ENCODE peak calls at places on chromosomes 6 and 20, in four cellular contexts. Y, J, G and S are unnamed samples.

GRCh38 chr6:110475255-110475654 is 1.2 kb downstream of the SLC22A16 start:
- DNase-seq in J (no peak), Y (no peak), G (peak; percentile 14), S (no peak)

GRCh38 chr6:129516787-129517186 is 193.2 kb downstream of the ARHGAP18 start:
- DNase-seq in J (no peak), G (no peak), Y (no peak), S (no peak)

GRCh38 chr20:32858189-32858588 is 534 bp upstream of the EFCAB8 start:
- DNase-seq in Y (peak; percentile 53), J (no peak), G (no peak), S (no peak)

GRCh38 chr6:106097368-106098231 is 11.5 kb downstream of the PRDM1 start:
- DNase-seq in G (peak; percentile 77), Y (no peak), J (peak; percentile 46), S (peak; percentile 68)

GRCh38 chr6:57254055-57254717 is 32.1 kb upstream of the RAB23 start:
- DNase-seq in J (no peak), G (no peak), Y (no peak), S (no peak)

GRCh38 chr6:140276133-140276532 is 901.7 kb upstream of the CITED2 start:
- DNase-seq in Y (no peak), J (no peak), G (no peak), S (no peak)

GRCh38 chr6:2751871-2752270 is 1.1 kb upstream of the MYLK4 start:
- DNase-seq in G (no peak), Y (no peak), J (no peak), S (no peak)

GRCh38 chr6:125245523-125246264 is 56.1 kb downstream of the HDDC2 start:
- DNase-seq in G (no peak), Y (peak; percentile 40), J (no peak), S (no peak)

GRCh38 chr6:90284236-90284744 is 12.4 kb downstream of the BACH2 start:
- DNase-seq in G (no peak), J (no peak), Y (peak; percentile 46), S (peak; percentile 85)

GRCh38 chr20:53013847-53014246 is 41.7 kb downstream of the TSHZ2 start:
- DNase-seq in G (no peak), J (no peak), Y (no peak), S (no peak)

GRCh38 chr20:57871237-57871632 is 161.4 kb upstream of the PMEPA1 start:
- DNase-seq in Y (no peak), J (no peak), G (no peak), S (no peak)